ENCODE peak calls at places on chromosome 20, in seven cellular contexts. One of them, this sample, is unnamed.

GRCh38 chr20:23132930-23133559 is 46.9 kb upstream of the CD93 start:
- DNase-seq in A549: no peak
- DNase-seq in transverse colon: no peak
- DNase-seq in suprapubic skin: peak; percentile 53
- DNase-seq in upper lobe of left lung: peak; percentile 68
- DNase-seq in ovary: no peak
- DNase-seq in GM12878: no peak
- DNase-seq in this sample: no peak

GRCh38 chr20:25059866-25060465 is 2.0 kb upstream of the ACSS1 start:
- DNase-seq in transverse colon: peak; percentile 6
- DNase-seq in GM12878: no peak
- DNase-seq in A549: no peak
- DNase-seq in upper lobe of left lung: peak; percentile 16
- DNase-seq in ovary: no peak
- DNase-seq in suprapubic skin: peak; percentile 49
- DNase-seq in this sample: no peak

GRCh38 chr20:37385176-37385575 is 39.2 kb downstream of the SRC start:
- DNase-seq in transverse colon: no peak
- DNase-seq in ovary: no peak
- DNase-seq in suprapubic skin: peak; percentile 52
- DNase-seq in GM12878: no peak
- DNase-seq in upper lobe of left lung: peak; percentile 16
- DNase-seq in A549: no peak
- DNase-seq in this sample: no peak

GRCh38 chr20:8534368-8534767 is 402.3 kb downstream of the PLCB1 start:
- DNase-seq in ovary: no peak
- DNase-seq in upper lobe of left lung: no peak
- DNase-seq in suprapubic skin: no peak
- DNase-seq in GM12878: no peak
- DNase-seq in A549: no peak
- DNase-seq in transverse colon: no peak
- DNase-seq in this sample: no peak

GRCh38 chr20:3307078-3307477 is 68.1 kb upstream of the SLC4A11 start:
- DNase-seq in upper lobe of left lung: peak; percentile 36
- DNase-seq in ovary: no peak
- DNase-seq in GM12878: no peak
- DNase-seq in A549: no peak
- DNase-seq in suprapubic skin: no peak
- DNase-seq in transverse colon: no peak
- DNase-seq in this sample: peak; percentile 50

GRCh38 chr20:51955756-51956155 is 153.4 kb upstream of the SALL4 start:
- DNase-seq in A549: no peak
- DNase-seq in ovary: no peak
- DNase-seq in suprapubic skin: no peak
- DNase-seq in transverse colon: no peak
- DNase-seq in GM12878: no peak
- DNase-seq in upper lobe of left lung: no peak
- DNase-seq in this sample: no peak

GRCh38 chr20:38195521-38195920 is 30.5 kb upstream of the TGM2 start:
- DNase-seq in ovary: no peak
- DNase-seq in A549: no peak
- DNase-seq in suprapubic skin: no peak
- DNase-seq in upper lobe of left lung: no peak
- DNase-seq in transverse colon: no peak
- DNase-seq in GM12878: no peak
- DNase-seq in this sample: no peak

GRCh38 chr20:34984756-34985261 is 29.1 kb downstream of the MYH7B start:
- DNase-seq in ovary: no peak
- DNase-seq in GM12878: no peak
- DNase-seq in suprapubic skin: no peak
- DNase-seq in A549: no peak
- DNase-seq in upper lobe of left lung: no peak
- DNase-seq in transverse colon: no peak
- DNase-seq in this sample: no peak

GRCh38 chr20:41248371-41249024 is 69.0 kb downstream of the ZHX3 start:
- DNase-seq in transverse colon: no peak
- DNase-seq in A549: no peak
- DNase-seq in GM12878: no peak
- DNase-seq in upper lobe of left lung: no peak
- DNase-seq in ovary: no peak
- DNase-seq in suprapubic skin: no peak
- DNase-seq in this sample: no peak

GRCh38 chr20:831251-831650 is 2.3 kb upstream of the FAM110A start:
- DNase-seq in A549: no peak
- DNase-seq in transverse colon: no peak
- DNase-seq in suprapubic skin: no peak
- DNase-seq in upper lobe of left lung: no peak
- DNase-seq in GM12878: no peak
- DNase-seq in ovary: no peak
- DNase-seq in this sample: no peak

GRCh38 chr20:48632825-48633619 is 194.8 kb downstream of the PREX1 start:
- DNase-seq in transverse colon: no peak
- DNase-seq in ovary: no peak
- DNase-seq in A549: no peak
- DNase-seq in GM12878: no peak
- DNase-seq in upper lobe of left lung: no peak
- DNase-seq in suprapubic skin: no peak
- DNase-seq in this sample: no peak

GRCh38 chr20:35463455-35464300 is 8.3 kb downstream of the CEP250 start:
- DNase-seq in transverse colon: peak; percentile 57
- DNase-seq in A549: peak; percentile 74
- DNase-seq in upper lobe of left lung: peak; percentile 44
- DNase-seq in suprapubic skin: no peak
- DNase-seq in ovary: peak; percentile 48
- DNase-seq in GM12878: no peak
- DNase-seq in this sample: no peak

GRCh38 chr20:36085686-36086267 is 68.8 kb upstream of the EPB41L1 start:
- DNase-seq in A549: peak; percentile 84
- DNase-seq in suprapubic skin: no peak
- DNase-seq in transverse colon: peak; percentile 70
- DNase-seq in ovary: no peak
- DNase-seq in GM12878: no peak
- DNase-seq in upper lobe of left lung: peak; percentile 88
- DNase-seq in this sample: no peak

GRCh38 chr20:56429496-56429895 is 17.4 kb downstream of the CASS4 start:
- DNase-seq in upper lobe of left lung: peak; percentile 10
- DNase-seq in A549: no peak
- DNase-seq in transverse colon: no peak
- DNase-seq in ovary: no peak
- DNase-seq in GM12878: no peak
- DNase-seq in suprapubic skin: no peak
- DNase-seq in this sample: no peak

GRCh38 chr20:13771853-13772453 is 12.8 kb downstream of the ESF1 start:
- DNase-seq in transverse colon: no peak
- DNase-seq in A549: peak; percentile 36
- DNase-seq in upper lobe of left lung: no peak
- DNase-seq in GM12878: no peak
- DNase-seq in suprapubic skin: no peak
- DNase-seq in ovary: no peak
- DNase-seq in this sample: no peak

GRCh38 chr20:431012-431904 is 23.2 kb downstream of the RBCK1 start:
- DNase-seq in A549: peak; percentile 94
- DNase-seq in upper lobe of left lung: peak; percentile 73
- DNase-seq in ovary: no peak
- DNase-seq in GM12878: no peak
- DNase-seq in transverse colon: peak; percentile 59
- DNase-seq in suprapubic skin: no peak
- DNase-seq in this sample: no peak

GRCh38 chr20:58450259-58450658 is 61.2 kb downstream of the VAPB start:
- DNase-seq in transverse colon: no peak
- DNase-seq in upper lobe of left lung: no peak
- DNase-seq in A549: no peak
- DNase-seq in GM12878: peak; percentile 67
- DNase-seq in suprapubic skin: no peak
- DNase-seq in ovary: no peak
- DNase-seq in this sample: no peak

GRCh38 chr20:57399587-57400261 is 8.5 kb downstream of the RBM38 start:
- DNase-seq in A549: no peak
- DNase-seq in GM12878: peak; percentile 71
- DNase-seq in upper lobe of left lung: no peak
- DNase-seq in suprapubic skin: no peak
- DNase-seq in transverse colon: peak; percentile 55
- DNase-seq in ovary: peak; percentile 45
- DNase-seq in this sample: no peak

GRCh38 chr20:17882834-17883591 is 85.6 kb downstream of the SNX5 start:
- DNase-seq in upper lobe of left lung: no peak
- DNase-seq in transverse colon: no peak
- DNase-seq in A549: no peak
- DNase-seq in GM12878: no peak
- DNase-seq in suprapubic skin: peak; percentile 37
- DNase-seq in ovary: no peak
- DNase-seq in this sample: no peak

GRCh38 chr20:48597521-48598302 is 230.1 kb downstream of the PREX1 start:
- DNase-seq in ovary: no peak
- DNase-seq in A549: no peak
- DNase-seq in GM12878: no peak
- DNase-seq in suprapubic skin: peak; percentile 48
- DNase-seq in upper lobe of left lung: peak; percentile 6
- DNase-seq in transverse colon: peak; percentile 12
- DNase-seq in this sample: no peak

GRCh38 chr20:63771046-63771707 is 31.6 kb downstream of the SLC2A4RG start:
- DNase-seq in transverse colon: no peak
- DNase-seq in A549: no peak
- DNase-seq in GM12878: no peak
- DNase-seq in ovary: no peak
- DNase-seq in upper lobe of left lung: no peak
- DNase-seq in suprapubic skin: no peak
- DNase-seq in this sample: no peak

GRCh38 chr20:63773571-63774347 is 34.2 kb downstream of the SLC2A4RG start:
- DNase-seq in ovary: no peak
- DNase-seq in transverse colon: no peak
- DNase-seq in upper lobe of left lung: no peak
- DNase-seq in A549: no peak
- DNase-seq in GM12878: no peak
- DNase-seq in suprapubic skin: no peak
- DNase-seq in this sample: no peak

GRCh38 chr20:63775096-63775978 is 35.8 kb downstream of the SLC2A4RG start:
- DNase-seq in A549: no peak
- DNase-seq in GM12878: no peak
- DNase-seq in suprapubic skin: peak; percentile 72
- DNase-seq in transverse colon: no peak
- DNase-seq in ovary: peak; percentile 80
- DNase-seq in upper lobe of left lung: no peak
- DNase-seq in this sample: no peak

GRCh38 chr20:63772781-63773520 is 33.4 kb downstream of the SLC2A4RG start:
- DNase-seq in upper lobe of left lung: peak; percentile 49
- DNase-seq in A549: no peak
- DNase-seq in suprapubic skin: peak; percentile 64
- DNase-seq in ovary: peak; percentile 61
- DNase-seq in transverse colon: no peak
- DNase-seq in GM12878: no peak
- DNase-seq in this sample: no peak

GRCh38 chr20:63774348-63774735 is 34.8 kb downstream of the SLC2A4RG start:
- DNase-seq in GM12878: no peak
- DNase-seq in A549: no peak
- DNase-seq in ovary: peak; percentile 59
- DNase-seq in upper lobe of left lung: no peak
- DNase-seq in suprapubic skin: no peak
- DNase-seq in transverse colon: no peak
- DNase-seq in this sample: no peak
- TF ChIP-seq POLR2A in GM12878: no peak
- TF ChIP-seq POLR2A in A549: no peak
- TF ChIP-seq POLR2A in ovary: no peak
- TF ChIP-seq POLR2A in upper lobe of left lung: no peak
- TF ChIP-seq POLR2A in suprapubic skin: no peak
- TF ChIP-seq POLR2A in transverse colon: no peak
- TF ChIP-seq POLR2A in this sample: no peak

DNA sequence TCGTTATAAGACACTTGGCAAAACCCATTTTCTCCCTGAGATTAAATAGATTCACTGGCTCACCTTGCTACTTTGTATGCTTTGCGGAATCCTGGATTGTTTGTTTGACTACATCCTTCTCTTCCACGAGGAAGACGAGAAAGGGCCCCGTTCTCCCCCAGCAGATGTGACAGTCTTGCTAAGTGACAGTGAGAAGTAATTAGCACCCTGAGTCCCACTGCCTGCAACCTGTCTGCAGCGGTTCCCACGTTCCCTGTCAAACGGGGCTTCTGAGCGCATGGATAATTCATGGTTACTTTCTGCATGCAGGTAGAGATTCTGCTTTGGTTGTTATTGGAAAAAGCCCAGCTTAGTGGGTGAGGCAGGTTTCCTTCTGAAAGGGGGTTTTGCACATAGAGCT is 163.7 kb downstream of the CDH26 start:
- DNase-seq in A549: no peak
- DNase-seq in ovary: no peak
- DNase-seq in upper lobe of left lung: no peak
- DNase-seq in suprapubic skin: no peak
- DNase-seq in transverse colon: no peak
- DNase-seq in GM12878: no peak
- DNase-seq in this sample: no peak
- TF ChIP-seq EP300 in A549: no peak
- TF ChIP-seq EP300 in ovary: no peak
- TF ChIP-seq EP300 in upper lobe of left lung: no peak
- TF ChIP-seq EP300 in suprapubic skin: no peak
- TF ChIP-seq EP300 in transverse colon: no peak
- TF ChIP-seq EP300 in GM12878: no peak
- TF ChIP-seq EP300 in this sample: no peak

GRCh38 chr20:44342240-44342639 is 5.4 kb downstream of the R3HDML start:
- DNase-seq in ovary: no peak
- DNase-seq in GM12878: no peak
- DNase-seq in transverse colon: no peak
- DNase-seq in upper lobe of left lung: no peak
- DNase-seq in A549: no peak
- DNase-seq in suprapubic skin: no peak
- DNase-seq in this sample: no peak
- H3K4me3 ChIP-seq in ovary: no peak overlapping the region
- H3K4me3 ChIP-seq in GM12878: no peak overlapping the region
- H3K4me3 ChIP-seq in transverse colon: no peak overlapping the region
- H3K4me3 ChIP-seq in upper lobe of left lung: no peak overlapping the region
- H3K4me3 ChIP-seq in A549: no peak overlapping the region
- H3K4me3 ChIP-seq in suprapubic skin: no peak overlapping the region
- H3K4me3 ChIP-seq in this sample: no peak overlapping the region

DNA sequence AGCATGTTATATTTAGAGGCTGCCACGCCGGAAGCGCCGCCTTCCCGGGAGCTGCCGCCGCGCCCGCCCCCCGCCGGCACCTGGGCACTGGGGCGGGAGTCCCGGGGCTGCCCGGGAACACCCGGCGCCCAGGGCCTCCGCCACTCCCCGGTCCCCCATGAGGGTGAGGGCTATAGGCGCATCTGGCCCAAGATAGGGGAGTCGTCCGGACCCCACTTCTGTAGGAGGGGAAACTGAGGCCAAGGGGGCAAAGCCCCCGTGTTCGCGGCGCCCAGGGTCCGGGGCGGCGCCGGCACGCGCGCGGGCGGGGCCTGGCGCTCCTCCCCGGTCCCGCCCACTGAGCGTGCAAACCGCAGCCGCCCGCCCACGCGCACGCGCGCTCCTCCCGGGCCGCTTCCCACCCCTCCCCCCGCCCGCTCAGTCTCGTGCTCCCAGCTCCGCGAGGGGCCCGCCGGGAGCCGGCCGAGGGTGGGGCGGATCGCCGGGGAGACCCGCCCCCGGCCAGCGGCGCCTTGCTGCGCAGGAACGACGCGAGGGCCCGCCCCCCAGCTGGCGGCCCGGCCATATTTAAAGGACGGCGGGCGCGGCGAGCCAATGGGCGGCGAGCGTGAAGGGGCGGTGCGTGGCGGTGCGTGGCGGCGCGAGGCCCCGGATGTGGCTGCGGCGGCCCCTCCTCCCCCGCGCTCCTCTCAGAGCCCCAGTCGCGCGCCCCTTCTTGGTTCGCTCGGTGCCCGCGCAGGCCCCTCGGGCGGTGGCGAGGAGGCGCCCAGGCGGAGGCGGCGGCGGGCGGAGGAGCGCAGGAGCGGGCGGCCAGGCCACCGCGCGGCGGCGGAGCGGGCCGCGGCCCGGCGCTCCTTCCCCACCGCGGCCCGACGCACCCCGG is at the start of gene LSM14B:
- DNase-seq in A549: peak; percentile 93
- DNase-seq in ovary: peak; percentile 96
- DNase-seq in suprapubic skin: peak; percentile 95
- DNase-seq in GM12878: peak; percentile 78
- DNase-seq in transverse colon: peak; percentile 97
- DNase-seq in upper lobe of left lung: peak; percentile 96
- DNase-seq in this sample: peak; percentile 93
- TF ChIP-seq POLR2A in A549: peak; percentile 38
- TF ChIP-seq POLR2A in ovary: peak; percentile 45
- TF ChIP-seq POLR2A in suprapubic skin: peak; percentile 41
- TF ChIP-seq POLR2A in GM12878: peak; percentile 71
- TF ChIP-seq POLR2A in transverse colon: peak; percentile 50
- TF ChIP-seq POLR2A in upper lobe of left lung: peak; percentile 52
- TF ChIP-seq POLR2A in this sample: peak; percentile 63